ENCODE peak calls at places on chromosomes 2 and 18, in eight cellular contexts. I is cardiac fibroblast; F is aorta; N is stimulated activated CD4-positive, alpha-beta T cell treated with anti-CD3 and anti-CD28 coated beads, TNF-alpha, amount 100 ng/mL, for 1 hour; S is activated effector memory CD4-positive, alpha-beta T cell treated with Interleukin-2 at 50 U/mL for 16 hours; Z is left colon; T is NCI-H2029 treated with DMSO at 0.1 percent for 48 hours; C is COR-L47. E is an unnamed sample.

GRCh38 chr18:74957588-74958224 is 251.2 kb downstream of the PTGR3 start:
- DNase-seq in N (no peak), T (no peak), F (no peak), C (no peak), Z (no peak), I (no peak), S (no peak), E (no peak)

GRCh38 chr2:15844099-15844801 is 96.1 kb upstream of the MYCN start:
- DNase-seq in N (no peak), S (no peak), F (no peak), C (no peak), T (no peak), Z (no peak), I (no peak), E (no peak)

GRCh38 chr2:179702912-179703311 is 158.5 kb downstream of the ZNF385B start:
- DNase-seq in F (no peak), C (no peak), T (no peak), Z (no peak), N (no peak), S (no peak), I (no peak), E (no peak)

GRCh38 chr2:63858291-63858690 is 16.6 kb downstream of the UGP2 start:
- DNase-seq in C (no peak), F (no peak), I (no peak), S (no peak), N (no peak), T (no peak), Z (no peak), E (no peak)

GRCh38 chr2:70513751-70514150 is 39.9 kb downstream of the TGFA start:
- DNase-seq in I (no peak), S (no peak), T (no peak), C (no peak), N (no peak), Z (no peak), F (no peak), E (no peak)

GRCh38 chr2:169504651-169505050 is 4.9 kb upstream of the KLHL41 start:
- DNase-seq in I (no peak), F (no peak), T (no peak), C (no peak), Z (no peak), S (no peak), N (no peak), E (no peak)

GRCh38 chr18:76260941-76261472 is 234.0 kb downstream of the ZNF516 start:
- DNase-seq in N (no peak), Z (no peak), C (no peak), I (no peak), S (no peak), T (no peak), F (no peak), E (no peak)

GRCh38 chr2:189254268-189254883 is 74.8 kb upstream of the COL5A2 start:
- DNase-seq in N (no peak), F (peak; percentile 77), Z (peak; percentile 24), S (no peak), C (no peak), T (no peak), I (peak; percentile 70), E (no peak)

GRCh38 chr2:6780765-6781274 is 84.9 kb downstream of the CMPK2 start:
- DNase-seq in S (no peak), T (peak; percentile 59), F (peak; percentile 79), I (peak; percentile 16), Z (peak; percentile 30), C (peak; percentile 89), N (no peak), E (no peak)

GRCh38 chr2:8779795-8780194 is 57.6 kb downstream of the KIDINS220 start:
- DNase-seq in I (no peak), C (no peak), N (no peak), Z (no peak), F (no peak), S (no peak), T (no peak), E (no peak)

GRCh38 chr2:110858993-110859770 is 126.8 kb downstream of the ACOXL start:
- DNase-seq in S (no peak), F (no peak), C (no peak), Z (no peak), T (no peak), N (no peak), I (no peak), E (no peak)

E was measured in effector memory CD8-positive, alpha-beta T cell.